ENCODE peak calls at places on chromosomes 11 and 22, in eight cellular contexts. P is CD4-positive, alpha-beta T cell; T is psoas muscle; U is neural crest cell; H is NCI-H2081; E is fibroblast of lung; A is LoVo; O is NCI-H748 treated with DMSO at 0.1 percent for 48 hours. V is an unnamed sample.

GRCh38 chr22:40037320-40037719 is 42.6 kb downstream of the FAM83F start:
- DNase-seq in O (no peak), T (no peak), E (no peak), U (no peak), A (no peak), H (no peak), P (no peak), V (no peak)

GRCh38 chr11:77542296-77542695 is 47.5 kb upstream of the AQP11 start:
- DNase-seq in A (no peak), O (no peak), P (no peak), H (no peak), T (no peak), U (no peak), E (peak), V (no peak)

GRCh38 chr11:117794772-117795629 is 2.0 kb downstream of the DSCAML1 start:
- DNase-seq in O (no peak), E (no peak), U (no peak), A (no peak), T (no peak), P (no peak), H (no peak), V (no peak)

GRCh38 chr11:122813176-122813917 is 25.0 kb upstream of the CRTAM start:
- DNase-seq in A (no peak), E (no peak), O (no peak), U (no peak), T (no peak), H (no peak), P (no peak), V (no peak)

GRCh38 chr11:58829736-58830135 is 14.8 kb downstream of the GLYATL2 start:
- DNase-seq in U (no peak), A (no peak), T (no peak), H (no peak), E (peak), O (no peak), P (no peak), V (no peak)

GRCh38 chr11:68312117-68312779 is at the start of gene LRP5:
- DNase-seq in H (peak), O (no peak), E (no peak), U (no peak), P (no peak), T (no peak), A (peak), V (peak)

GRCh38 chr22:48277868-48278581 is 1515.6 kb downstream of the TBC1D22A start:
- DNase-seq in E (no peak), O (no peak), A (no peak), H (no peak), U (no peak), T (no peak), P (no peak), V (no peak)

GRCh38 chr11:104043137-104043536 is 6.7 kb downstream of the DDI1 start:
- DNase-seq in P (no peak), H (no peak), O (no peak), A (no peak), E (no peak), U (no peak), T (no peak), V (no peak)

GRCh38 chr22:25223269-25223850 is 3.9 kb downstream of the CRYBB2 start:
- DNase-seq in P (no peak), H (no peak), O (no peak), T (no peak), A (no peak), E (no peak), U (no peak), V (no peak)

GRCh38 chr11:100629671-100630070 is 57.4 kb upstream of the ARHGAP42 start:
- DNase-seq in H (no peak), P (no peak), O (no peak), U (no peak), E (no peak), T (no peak), A (peak), V (no peak)

GRCh38 chr22:45308624-45309421 is 911 bp upstream of the FAM118A start:
- DNase-seq in O (no peak), T (no peak), A (peak), E (no peak), U (no peak), P (no peak), H (no peak), V (no peak)

GRCh38 chr11:18704045-18704645 is 5.6 kb downstream of the TMEM86A start:
- DNase-seq in T (no peak), E (no peak), H (no peak), P (no peak), U (no peak), A (no peak), O (no peak), V (no peak)

GRCh38 chr11:118214210-118214914 is 10.4 kb downstream of the JAML start:
- DNase-seq in O (no peak), H (no peak), A (no peak), U (no peak), P (no peak), T (no peak), E (no peak), V (no peak)

GRCh38 chr22:42857845-42858481 is 890 bp upstream of the ARFGAP3 start:
- DNase-seq in O (no peak), H (peak), T (no peak), A (no peak), P (no peak), E (no peak), U (no peak), V (no peak)

GRCh38 chr11:32500001-32500400 is 64.7 kb upstream of the WT1 start:
- DNase-seq in H (no peak), O (no peak), P (no peak), U (no peak), A (no peak), T (no peak), E (no peak), V (no peak)

GRCh38 chr22:35328472-35328885 is 28.8 kb downstream of the TOM1 start:
- DNase-seq in A (no peak), E (no peak), U (no peak), T (peak), O (no peak), P (no peak), H (no peak), V (no peak)

GRCh38 chr11:44949160-44950035 is 1.3 kb downstream of the TP53I11 start:
- DNase-seq in E (peak), A (no peak), U (peak), P (peak), O (no peak), H (no peak), T (no peak), V (peak)

GRCh38 chr11:17778352-17778751 is 43.8 kb downstream of the KCNC1 start:
- DNase-seq in H (no peak), P (no peak), E (no peak), A (no peak), T (no peak), O (no peak), U (no peak), V (no peak)

GRCh38 chr22:21028277-21029251 is 3.8 kb downstream of the SLC7A4 start:
- DNase-seq in T (no peak), U (no peak), A (no peak), H (no peak), O (no peak), E (no peak), P (no peak), V (no peak)

GRCh38 chr11:30583505-30584280 is 2.5 kb downstream of the MPPED2 start:
- DNase-seq in P (no peak), A (no peak), E (no peak), O (no peak), T (peak), H (no peak), U (no peak), V (no peak)

GRCh38 chr11:75334402-75334891 is 17.0 kb downstream of the ARRB1 start:
- DNase-seq in O (no peak), E (no peak), A (no peak), P (no peak), H (no peak), T (no peak), U (no peak), V (no peak)

GRCh38 chr22:46079861-46080821 is 70.2 kb upstream of the PPARA start:
- DNase-seq in U (no peak), P (no peak), H (peak), E (peak), T (peak), O (no peak), A (peak), V (no peak)